ENCODE peak calls at places on chromosomes 1 and 21, in seven cellular contexts. One of them, this sample, is unnamed. For H3K9me3, the result is how much of the 10 kb centered on the place peaks cover.

GRCh38 chr1:59367269-59368006 is 70.5 kb downstream of the FGGY start:
- DNase-seq in cardiac muscle cell: no peak
- DNase-seq in CD4-positive, alpha-beta memory T cell: no peak
- DNase-seq in GM23248: peak
- DNase-seq in breast epithelium: peak
- DNase-seq in ovary: peak
- DNase-seq in tibial nerve: peak
- DNase-seq in this sample: no peak

GRCh38 chr1:157105988-157106812 is 6.6 kb upstream of the ETV3L start:
- DNase-seq in cardiac muscle cell: no peak
- DNase-seq in CD4-positive, alpha-beta memory T cell: no peak
- DNase-seq in GM23248: peak
- DNase-seq in breast epithelium: no peak
- DNase-seq in ovary: no peak
- DNase-seq in tibial nerve: no peak
- DNase-seq in this sample: no peak

GRCh38 chr1:210571356-210572334 is 242.9 kb downstream of the HHAT start:
- DNase-seq in cardiac muscle cell: no peak
- DNase-seq in CD4-positive, alpha-beta memory T cell: no peak
- DNase-seq in GM23248: no peak
- DNase-seq in breast epithelium: no peak
- DNase-seq in ovary: no peak
- DNase-seq in tibial nerve: no peak
- DNase-seq in this sample: no peak

GRCh38 chr1:50023292-50024159 is at the start of gene AGBL4:
- DNase-seq in cardiac muscle cell: peak
- DNase-seq in CD4-positive, alpha-beta memory T cell: no peak
- DNase-seq in GM23248: peak
- DNase-seq in breast epithelium: peak
- DNase-seq in ovary: peak
- DNase-seq in tibial nerve: no peak
- DNase-seq in this sample: no peak

GRCh38 chr1:212759683-212760082 is 31.9 kb downstream of the NSL1 start:
- DNase-seq in cardiac muscle cell: no peak
- DNase-seq in CD4-positive, alpha-beta memory T cell: no peak
- DNase-seq in GM23248: no peak
- DNase-seq in breast epithelium: no peak
- DNase-seq in ovary: no peak
- DNase-seq in tibial nerve: no peak
- DNase-seq in this sample: no peak

GRCh38 chr1:194355488-194356106 is 1169.2 kb upstream of the B3GALT2 start:
- DNase-seq in cardiac muscle cell: no peak
- DNase-seq in CD4-positive, alpha-beta memory T cell: no peak
- DNase-seq in GM23248: no peak
- DNase-seq in breast epithelium: no peak
- DNase-seq in ovary: no peak
- DNase-seq in tibial nerve: no peak
- DNase-seq in this sample: no peak

GRCh38 chr21:38351961-38352521 is 95.2 kb downstream of the KCNJ15 start:
- DNase-seq in cardiac muscle cell: no peak
- DNase-seq in CD4-positive, alpha-beta memory T cell: no peak
- DNase-seq in GM23248: peak
- DNase-seq in breast epithelium: no peak
- DNase-seq in ovary: no peak
- DNase-seq in tibial nerve: no peak
- DNase-seq in this sample: no peak

GRCh38 chr1:24902471-24902891 is 27.6 kb downstream of the RUNX3 start:
- DNase-seq in cardiac muscle cell: no peak
- DNase-seq in CD4-positive, alpha-beta memory T cell: no peak
- DNase-seq in GM23248: no peak
- DNase-seq in breast epithelium: peak
- DNase-seq in ovary: no peak
- DNase-seq in tibial nerve: no peak
- DNase-seq in this sample: no peak

GRCh38 chr1:241736387-241736786 is 84.3 kb downstream of the WDR64 start:
- DNase-seq in cardiac muscle cell: no peak
- DNase-seq in CD4-positive, alpha-beta memory T cell: no peak
- DNase-seq in GM23248: no peak
- DNase-seq in breast epithelium: no peak
- DNase-seq in ovary: no peak
- DNase-seq in tibial nerve: no peak
- DNase-seq in this sample: no peak

GRCh38 chr21:36909423-36909822 is 57.0 kb downstream of the HLCS start:
- DNase-seq in cardiac muscle cell: no peak
- DNase-seq in CD4-positive, alpha-beta memory T cell: no peak
- DNase-seq in GM23248: peak
- DNase-seq in breast epithelium: no peak
- DNase-seq in ovary: no peak
- DNase-seq in tibial nerve: no peak
- DNase-seq in this sample: no peak

GRCh38 chr1:211935448-211935970 is 99.8 kb downstream of the INTS7 start:
- DNase-seq in cardiac muscle cell: peak
- DNase-seq in CD4-positive, alpha-beta memory T cell: no peak
- DNase-seq in GM23248: no peak
- DNase-seq in breast epithelium: no peak
- DNase-seq in ovary: no peak
- DNase-seq in tibial nerve: no peak
- DNase-seq in this sample: no peak

GRCh38 chr1:160774886-160775719 is 20.9 kb upstream of the LY9 start:
- DNase-seq in cardiac muscle cell: no peak
- DNase-seq in CD4-positive, alpha-beta memory T cell: no peak
- DNase-seq in GM23248: no peak
- DNase-seq in breast epithelium: no peak
- DNase-seq in ovary: no peak
- DNase-seq in tibial nerve: no peak
- DNase-seq in this sample: no peak

GRCh38 chr21:28333455-28334108 is 659.1 kb downstream of the LTN1 start:
- DNase-seq in cardiac muscle cell: no peak
- DNase-seq in CD4-positive, alpha-beta memory T cell: no peak
- DNase-seq in GM23248: peak
- DNase-seq in breast epithelium: no peak
- DNase-seq in ovary: no peak
- DNase-seq in tibial nerve: no peak
- DNase-seq in this sample: no peak

GRCh38 chr1:207798847-207799246 is 47.0 kb downstream of the CD46 start:
- DNase-seq in cardiac muscle cell: no peak
- DNase-seq in CD4-positive, alpha-beta memory T cell: peak
- DNase-seq in GM23248: no peak
- DNase-seq in breast epithelium: no peak
- DNase-seq in ovary: no peak
- DNase-seq in tibial nerve: no peak
- DNase-seq in this sample: no peak

GRCh38 chr1:78145105-78145580 is 99.4 kb downstream of the GIPC2 start:
- DNase-seq in cardiac muscle cell: peak
- DNase-seq in CD4-positive, alpha-beta memory T cell: peak
- DNase-seq in GM23248: peak
- DNase-seq in breast epithelium: peak
- DNase-seq in ovary: peak
- DNase-seq in tibial nerve: peak
- DNase-seq in this sample: no peak

GRCh38 chr1:18234790-18235242 is 127.2 kb downstream of the IGSF21 start:
- DNase-seq in cardiac muscle cell: peak
- DNase-seq in CD4-positive, alpha-beta memory T cell: no peak
- DNase-seq in GM23248: peak
- DNase-seq in breast epithelium: no peak
- DNase-seq in ovary: no peak
- DNase-seq in tibial nerve: no peak
- DNase-seq in this sample: no peak

GRCh38 chr1:203512830-203513578 is 19.1 kb downstream of the OPTC start:
- DNase-seq in cardiac muscle cell: no peak
- DNase-seq in CD4-positive, alpha-beta memory T cell: no peak
- DNase-seq in GM23248: peak
- DNase-seq in breast epithelium: peak
- DNase-seq in ovary: peak
- DNase-seq in tibial nerve: no peak
- DNase-seq in this sample: no peak

GRCh38 chr1:27956761-27957160 is 3.0 kb upstream of the XKR8 start:
- DNase-seq in cardiac muscle cell: no peak
- DNase-seq in CD4-positive, alpha-beta memory T cell: no peak
- DNase-seq in GM23248: no peak
- DNase-seq in breast epithelium: no peak
- DNase-seq in ovary: no peak
- DNase-seq in tibial nerve: no peak
- DNase-seq in this sample: no peak

GRCh38 chr1:239909894-239910293 is 181.8 kb upstream of the FMN2 start:
- DNase-seq in cardiac muscle cell: no peak
- DNase-seq in CD4-positive, alpha-beta memory T cell: no peak
- DNase-seq in GM23248: peak
- DNase-seq in breast epithelium: peak
- DNase-seq in ovary: no peak
- DNase-seq in tibial nerve: no peak
- DNase-seq in this sample: no peak

GRCh38 chr1:62318756-62319544 is at the start of gene KANK4:
- DNase-seq in cardiac muscle cell: peak
- DNase-seq in CD4-positive, alpha-beta memory T cell: no peak
- DNase-seq in GM23248: peak
- DNase-seq in breast epithelium: no peak
- DNase-seq in ovary: no peak
- DNase-seq in tibial nerve: no peak
- DNase-seq in this sample: no peak

GRCh38 chr1:232704694-232705680 is 75.1 kb upstream of the SIPA1L2 start:
- DNase-seq in cardiac muscle cell: no peak
- DNase-seq in CD4-positive, alpha-beta memory T cell: no peak
- DNase-seq in GM23248: peak
- DNase-seq in breast epithelium: peak
- DNase-seq in ovary: peak
- DNase-seq in tibial nerve: peak
- DNase-seq in this sample: no peak

GRCh38 chr1:194517567-194517966 is 1331.2 kb upstream of the B3GALT2 start:
- DNase-seq in cardiac muscle cell: no peak
- DNase-seq in CD4-positive, alpha-beta memory T cell: no peak
- DNase-seq in GM23248: no peak
- DNase-seq in breast epithelium: no peak
- DNase-seq in ovary: no peak
- DNase-seq in tibial nerve: no peak
- DNase-seq in this sample: no peak

GRCh38 chr1:997728-998050 is 2.2 kb downstream of the HES4 start:
- DNase-seq in cardiac muscle cell: no peak
- DNase-seq in CD4-positive, alpha-beta memory T cell: no peak
- DNase-seq in GM23248: no peak
- DNase-seq in breast epithelium: no peak
- DNase-seq in ovary: no peak
- DNase-seq in tibial nerve: no peak
- DNase-seq in this sample: no peak

GRCh38 chr1:111199881-111200801 is at the start of gene DENND2D:
- DNase-seq in cardiac muscle cell: no peak
- DNase-seq in CD4-positive, alpha-beta memory T cell: peak
- DNase-seq in GM23248: no peak
- DNase-seq in breast epithelium: peak
- DNase-seq in ovary: no peak
- DNase-seq in tibial nerve: no peak
- DNase-seq in this sample: no peak

GRCh38 chr1:21337931-21338567 is 47.8 kb upstream of the ECE1 start:
- DNase-seq in cardiac muscle cell: no peak
- DNase-seq in CD4-positive, alpha-beta memory T cell: no peak
- DNase-seq in GM23248: peak
- DNase-seq in breast epithelium: peak
- DNase-seq in ovary: peak
- DNase-seq in tibial nerve: peak
- DNase-seq in this sample: no peak

GRCh38 chr1:153262462-153263157 is 3.1 kb downstream of the LORICRIN start:
- DNase-seq in cardiac muscle cell: no peak
- DNase-seq in CD4-positive, alpha-beta memory T cell: no peak
- DNase-seq in GM23248: no peak
- DNase-seq in breast epithelium: no peak
- DNase-seq in ovary: no peak
- DNase-seq in tibial nerve: no peak
- DNase-seq in this sample: no peak

GRCh38 chr1:210908257-210908656 is 225.7 kb downstream of the KCNH1 start:
- DNase-seq in cardiac muscle cell: no peak
- DNase-seq in CD4-positive, alpha-beta memory T cell: no peak
- DNase-seq in GM23248: no peak
- DNase-seq in breast epithelium: no peak
- DNase-seq in ovary: no peak
- DNase-seq in tibial nerve: no peak
- DNase-seq in this sample: no peak

GRCh38 chr1:6167391-6168303 is 12.5 kb downstream of the CHD5 start:
- DNase-seq in cardiac muscle cell: no peak
- DNase-seq in CD4-positive, alpha-beta memory T cell: no peak
- DNase-seq in GM23248: no peak
- DNase-seq in breast epithelium: no peak
- DNase-seq in ovary: no peak
- DNase-seq in tibial nerve: no peak
- DNase-seq in this sample: no peak

GRCh38 chr21:37565530-37566223 is 199.1 kb downstream of the DYRK1A start:
- DNase-seq in cardiac muscle cell: no peak
- DNase-seq in CD4-positive, alpha-beta memory T cell: no peak
- DNase-seq in GM23248: peak
- DNase-seq in breast epithelium: no peak
- DNase-seq in ovary: no peak
- DNase-seq in tibial nerve: no peak
- DNase-seq in this sample: no peak

GRCh38 chr1:234933031-234933430 is 195.6 kb downstream of the TOMM20 start:
- DNase-seq in cardiac muscle cell: no peak
- DNase-seq in CD4-positive, alpha-beta memory T cell: no peak
- DNase-seq in GM23248: no peak
- DNase-seq in breast epithelium: no peak
- DNase-seq in ovary: no peak
- DNase-seq in tibial nerve: no peak
- DNase-seq in this sample: no peak
- H3K27ac ChIP-seq in cardiac muscle cell: no peak
- H3K27ac ChIP-seq in CD4-positive, alpha-beta memory T cell: no peak
- H3K27ac ChIP-seq in GM23248: peak
- H3K27ac ChIP-seq in breast epithelium: peak
- H3K27ac ChIP-seq in ovary: no peak
- H3K27ac ChIP-seq in tibial nerve: no peak
- H3K27ac ChIP-seq in this sample: no peak

GRCh38 chr1:96756789-96757188 is 35.2 kb downstream of the PTBP2 start:
- DNase-seq in cardiac muscle cell: no peak
- DNase-seq in CD4-positive, alpha-beta memory T cell: no peak
- DNase-seq in GM23248: no peak
- DNase-seq in breast epithelium: no peak
- DNase-seq in ovary: no peak
- DNase-seq in tibial nerve: no peak
- DNase-seq in this sample: no peak
- H3K9me3 ChIP-seq in cardiac muscle cell: under half
- H3K9me3 ChIP-seq in CD4-positive, alpha-beta memory T cell: under half
- H3K9me3 ChIP-seq in GM23248: under half
- H3K9me3 ChIP-seq in breast epithelium: under half
- H3K9me3 ChIP-seq in ovary: under half
- H3K9me3 ChIP-seq in tibial nerve: under half
- H3K9me3 ChIP-seq in this sample: under half

GRCh38 chr1:22975694-22976093 is 3.0 kb upstream of the LACTBL1 start:
- DNase-seq in cardiac muscle cell: no peak
- DNase-seq in CD4-positive, alpha-beta memory T cell: no peak
- DNase-seq in GM23248: peak
- DNase-seq in breast epithelium: no peak
- DNase-seq in ovary: no peak
- DNase-seq in tibial nerve: no peak
- DNase-seq in this sample: no peak
- H3K27ac ChIP-seq in cardiac muscle cell: no peak
- H3K27ac ChIP-seq in CD4-positive, alpha-beta memory T cell: no peak
- H3K27ac ChIP-seq in GM23248: no peak
- H3K27ac ChIP-seq in breast epithelium: no peak
- H3K27ac ChIP-seq in ovary: no peak
- H3K27ac ChIP-seq in tibial nerve: no peak
- H3K27ac ChIP-seq in this sample: no peak

DNA sequence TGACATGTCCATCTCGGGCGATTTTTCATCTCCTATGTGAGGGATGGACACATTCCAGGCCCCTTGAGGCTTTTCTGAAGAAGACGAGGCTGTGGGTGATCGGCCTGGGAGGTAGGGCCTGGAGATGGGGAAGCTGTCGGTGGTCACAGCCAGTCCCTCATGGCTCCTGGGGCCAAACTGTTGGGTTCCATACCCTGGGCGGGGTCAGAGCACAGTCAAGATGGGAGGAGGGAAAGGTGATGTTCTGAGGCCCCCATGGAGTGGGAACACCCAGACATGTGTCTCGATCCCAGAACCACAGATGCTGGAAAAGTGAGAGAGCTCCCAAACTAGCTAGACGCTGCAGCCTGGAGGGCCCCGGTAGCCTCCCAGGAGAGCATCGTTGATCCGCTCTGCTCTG is 157.5 kb upstream of the C1orf174 start:
- DNase-seq in cardiac muscle cell: no peak
- DNase-seq in CD4-positive, alpha-beta memory T cell: no peak
- DNase-seq in GM23248: no peak
- DNase-seq in breast epithelium: no peak
- DNase-seq in ovary: no peak
- DNase-seq in tibial nerve: no peak
- DNase-seq in this sample: no peak
- H3K9me3 ChIP-seq in cardiac muscle cell: under half
- H3K9me3 ChIP-seq in CD4-positive, alpha-beta memory T cell: under half
- H3K9me3 ChIP-seq in GM23248: under half
- H3K9me3 ChIP-seq in breast epithelium: under half
- H3K9me3 ChIP-seq in ovary: under half
- H3K9me3 ChIP-seq in tibial nerve: under half
- H3K9me3 ChIP-seq in this sample: under half

This sample was measured in effector memory CD4-positive, alpha-beta T cell.